ENCODE peak calls at places on chromosomes 12 and 14, in four cellular contexts. F is body of pancreas, U is fibroblast of lung, R is cardiac muscle cell. V is an unnamed sample.

GRCh38 chr12:104605685-104606084 is 148.9 kb downstream of the CHST11 start:
- DNase-seq in F (peak), U (peak), R (no peak), V (no peak)

GRCh38 chr12:11854011-11854499 is 204.6 kb downstream of the ETV6 start:
- DNase-seq in F (no peak), U (no peak), R (no peak), V (no peak)

GRCh38 chr12:88958153-88958552 is 377.9 kb upstream of the KITLG start:
- DNase-seq in F (no peak), U (no peak), R (no peak), V (no peak)

GRCh38 chr14:99186956-99187690 is 84.9 kb downstream of the BCL11B start:
- DNase-seq in F (no peak), U (no peak), R (no peak), V (no peak)

GRCh38 chr14:56002876-56003625 is 115.2 kb upstream of the PELI2 start:
- DNase-seq in F (no peak), U (no peak), R (no peak), V (no peak)

GRCh38 chr12:112061127-112061526 is 47.5 kb downstream of the NAA25 start:
- DNase-seq in F (no peak), U (no peak), R (no peak), V (peak)

GRCh38 chr14:44529026-44529425 is 21.9 kb upstream of the FSCB start:
- DNase-seq in F (no peak), U (peak), R (no peak), V (peak)

GRCh38 chr12:124923906-124924734 is 9.7 kb upstream of the UBC start:
- DNase-seq in F (no peak), U (peak), R (no peak), V (no peak)

GRCh38 chr14:54901380-54902142 is 1.1 kb downstream of the GCH1 start:
- DNase-seq in F (no peak), U (no peak), R (no peak), V (peak)

GRCh38 chr14:60648169-60648933 is 926 bp downstream of the SIX1 start:
- DNase-seq in F (no peak), U (no peak), R (no peak), V (peak)

GRCh38 chr14:99066378-99066777 is 205.6 kb downstream of the BCL11B start:
- DNase-seq in F (peak), U (no peak), R (no peak), V (no peak)

GRCh38 chr14:63438065-63438757 is 105.0 kb downstream of the PPP2R5E start:
- DNase-seq in F (peak), U (peak), R (no peak), V (peak)

GRCh38 chr12:19999793-20000138 is 368.6 kb upstream of the PDE3A start:
- DNase-seq in F (no peak), U (no peak), R (no peak), V (no peak)

GRCh38 chr12:131333621-131334440 is 377.1 kb upstream of the SFSWAP start:
- DNase-seq in F (no peak), U (no peak), R (no peak), V (no peak)

GRCh38 chr14:99568567-99569560 is 35.1 kb downstream of the CCDC85C start:
- DNase-seq in F (peak), U (peak), R (peak), V (no peak)

GRCh38 chr12:129773170-129773493 is 130.7 kb downstream of the TMEM132D start:
- DNase-seq in F (no peak), U (no peak), R (no peak), V (no peak)

GRCh38 chr12:32179011-32179395 is 72.4 kb downstream of the BICD1 start:
- DNase-seq in F (no peak), U (no peak), R (no peak), V (no peak)

GRCh38 chr12:121511931-121512330 is 68.9 kb downstream of the KDM2B start:
- DNase-seq in F (no peak), U (no peak), R (no peak), V (no peak)

GRCh38 chr12:6644903-6645302 is 2.3 kb downstream of the ACRBP start:
- DNase-seq in F (no peak), U (no peak), R (peak), V (no peak)

GRCh38 chr12:52063081-52063985 is 6.4 kb upstream of the ATG101 start:
- DNase-seq in F (peak), U (no peak), R (no peak), V (no peak)

GRCh38 chr14:23093526-23093925 is 1.4 kb downstream of the ACIN1 start:
- DNase-seq in F (no peak), U (no peak), R (no peak), V (no peak)

GRCh38 chr12:66861157-66861750 is 182.4 kb upstream of the GRIP1 start:
- DNase-seq in F (peak), U (peak), R (peak), V (peak)

GRCh38 chr12:104677441-104678089 is 220.8 kb downstream of the CHST11 start:
- DNase-seq in F (no peak), U (no peak), R (no peak), V (no peak)

GRCh38 chr12:52130695-52131094 is 51.2 kb downstream of the SMIM41 start:
- DNase-seq in F (no peak), U (no peak), R (no peak), V (no peak)

GRCh38 chr14:35121026-35121886 is 534 bp downstream of the PPP2R3C start:
- DNase-seq in F (peak), U (peak), R (no peak), V (peak)

GRCh38 chr12:26293612-26294011 is 98.2 kb downstream of the SSPN start:
- DNase-seq in F (no peak), U (peak), R (no peak), V (no peak)

GRCh38 chr14:23468704-23469126 is 788 bp upstream of the NGDN start:
- DNase-seq in F (no peak), U (no peak), R (no peak), V (no peak)

GRCh38 chr12:6764011-6764828 is 1.9 kb upstream of the PTMS start:
- DNase-seq in F (peak), U (peak), R (peak), V (peak)

GRCh38 chr12:27732281-27732680 is 21.6 kb downstream of the MRPS35 start:
- DNase-seq in F (no peak), U (no peak), R (peak), V (peak)

GRCh38 chr14:105292810-105293711 is 7.7 kb downstream of the BRF1 start:
- DNase-seq in F (no peak), U (no peak), R (no peak), V (no peak)

GRCh38 chr14:35365130-35366047 is 39.2 kb downstream of the NFKBIA start:
- DNase-seq in F (peak), U (peak), R (no peak), V (peak)

GRCh38 chr14:100078997-100079561 is 13.9 kb downstream of the EVL start:
- DNase-seq in F (no peak), U (peak), R (no peak), V (peak)

DNA sequence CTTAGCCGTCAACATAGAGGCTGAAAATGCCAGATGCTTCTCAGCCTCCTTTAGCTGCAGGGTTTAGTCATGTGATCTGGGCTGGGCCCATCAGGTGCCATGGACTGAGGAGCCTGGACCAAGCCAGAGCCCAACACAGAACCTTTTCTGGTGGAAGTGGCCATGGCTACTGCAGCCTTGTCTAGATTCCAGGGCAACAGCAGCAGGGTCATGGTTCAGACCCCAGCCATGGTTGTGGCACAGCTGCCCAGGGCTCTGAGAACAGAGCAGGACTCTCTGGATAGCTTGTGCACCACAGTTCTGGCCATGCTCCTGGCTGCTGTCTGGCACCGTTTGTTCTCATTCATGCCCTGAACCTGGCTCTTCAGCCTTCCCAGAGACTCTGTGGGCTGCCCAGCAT is 47.0 kb upstream of the PTGR2 start:
- DNase-seq in F (no peak), U (no peak), R (no peak), V (no peak)
- H3K27ac ChIP-seq in F (no peak), U (no peak), R (no peak), V (no peak)

DNA sequence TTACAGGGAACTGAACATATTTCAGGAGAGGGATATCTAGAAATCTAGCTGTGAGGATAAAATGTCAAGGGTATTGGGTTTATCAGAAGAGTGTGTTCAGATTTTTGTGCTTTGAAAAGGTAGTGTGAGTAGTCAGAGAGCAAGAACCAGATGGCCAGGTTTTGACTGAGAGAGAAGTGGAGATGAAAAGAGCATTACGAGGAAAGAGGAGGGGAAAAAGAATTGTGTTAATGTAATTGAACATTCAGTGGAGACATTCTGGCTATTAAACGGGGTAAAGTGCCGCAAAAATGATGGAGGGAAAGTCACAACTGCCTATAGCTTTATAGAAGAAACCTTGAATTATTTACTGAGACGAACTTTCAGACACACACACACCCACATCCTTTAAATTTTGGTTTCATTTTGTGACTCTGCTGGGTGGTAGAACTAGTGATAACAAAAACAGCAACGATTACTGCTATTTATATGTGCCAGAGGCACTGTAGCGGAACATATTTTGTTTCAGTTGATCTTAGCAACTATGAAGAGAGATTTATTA is 213.6 kb downstream of the ERC1 start:
- DNase-seq in F (no peak), U (peak), R (no peak), V (no peak)
- H3K27ac ChIP-seq in F (no peak), U (peak), R (peak), V (peak)

GRCh38 chr12:85550924-85551323 is 270.9 kb downstream of the ALX1 start:
- DNase-seq in F (no peak), U (no peak), R (no peak), V (no peak)
- H3K27ac ChIP-seq in F (no peak), U (no peak), R (no peak), V (no peak)

GRCh38 chr14:96795443-96795842 is 1.7 kb upstream of the VRK1 start:
- DNase-seq in F (no peak), U (no peak), R (no peak), V (no peak)

GRCh38 chr14:96796851-96797187 is 363 bp upstream of the VRK1 start:
- DNase-seq in F (no peak), U (no peak), R (no peak), V (no peak)

GRCh38 chr14:96799489-96800056 is 2.4 kb downstream of the VRK1 start:
- DNase-seq in F (no peak), U (no peak), R (no peak), V (no peak)

GRCh38 chr14:96797188-96797942 is at the start of gene VRK1:
- DNase-seq in F (peak), U (peak), R (peak), V (peak)

DNA sequence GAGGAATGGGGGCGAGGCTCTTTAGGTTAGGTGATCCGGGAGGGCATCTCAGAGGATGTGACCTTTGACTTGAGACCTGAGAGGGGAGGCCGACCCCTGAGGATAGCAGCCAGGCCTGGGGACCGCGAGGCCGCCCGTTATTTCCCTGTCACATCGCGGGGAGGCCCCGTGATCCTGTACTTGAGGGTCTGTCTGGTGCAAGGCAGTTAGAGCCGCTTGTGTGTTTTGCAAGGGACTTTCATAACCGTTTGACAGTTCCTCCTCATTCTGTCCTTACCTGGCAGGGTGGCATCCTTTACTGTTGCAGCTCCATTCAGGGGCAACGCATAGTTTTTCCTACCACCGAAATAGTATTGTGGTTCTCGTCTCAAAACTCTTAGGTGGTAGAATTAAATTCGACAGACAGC is 764 bp downstream of the VRK1 start:
- DNase-seq in F (no peak), U (no peak), R (no peak), V (no peak)
- H3K27ac ChIP-seq in F (no peak), U (peak), R (peak), V (peak)

GRCh38 chr14:77988096-77988870 is 181.9 kb upstream of the NRXN3 start:
- DNase-seq in F (no peak), U (peak), R (no peak), V (no peak)
- H3K27ac ChIP-seq in F (no peak), U (peak), R (no peak), V (no peak)

GRCh38 chr12:64894827-64895475 is 70.5 kb downstream of the TBC1D30 start:
- DNase-seq in F (no peak), U (peak), R (no peak), V (no peak)
- H3K27ac ChIP-seq in F (no peak), U (peak), R (no peak), V (peak)

GRCh38 chr12:93242154-93242958 is 135.4 kb upstream of the NUDT4 start:
- DNase-seq in F (no peak), U (no peak), R (no peak), V (no peak)

GRCh38 chr12:93245543-93245942 is 132.2 kb upstream of the NUDT4 start:
- DNase-seq in F (no peak), U (no peak), R (no peak), V (no peak)

GRCh38 chr12:93243689-93244513 is 133.8 kb upstream of the NUDT4 start:
- DNase-seq in F (peak), U (peak), R (peak), V (peak)

GRCh38 chr12:93243382-93243688 is 134.4 kb upstream of the NUDT4 start:
- DNase-seq in F (no peak), U (no peak), R (no peak), V (no peak)

DNA sequence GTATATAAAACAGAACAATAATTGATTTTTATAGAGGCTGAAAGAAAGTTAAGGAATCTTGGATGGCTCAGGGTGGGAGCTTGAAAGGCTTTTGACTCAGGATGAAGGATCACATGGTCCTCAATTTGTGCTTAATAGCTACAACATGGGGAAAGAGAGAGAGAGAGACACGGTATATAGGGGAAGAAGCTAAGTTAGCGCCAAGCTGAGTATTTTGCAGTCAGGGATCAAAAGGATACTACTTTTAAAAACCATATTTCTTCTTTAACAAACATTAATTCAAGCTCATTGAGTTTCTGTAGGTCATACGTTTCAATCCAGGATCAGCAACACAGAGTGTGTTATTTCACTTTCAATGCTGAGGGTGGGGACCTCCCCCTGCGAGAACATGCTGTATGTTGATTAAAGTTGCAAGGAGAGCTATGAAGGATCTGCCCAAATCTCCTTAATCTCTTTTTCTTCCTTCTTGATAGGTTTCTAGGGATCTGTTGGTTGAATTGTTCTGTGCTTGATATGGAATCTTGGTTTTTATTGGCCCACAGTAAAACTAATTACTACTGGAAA is 133.1 kb upstream of the NUDT4 start:
- DNase-seq in F (no peak), U (no peak), R (no peak), V (no peak)
- H3K27ac ChIP-seq in F (no peak), U (no peak), R (peak), V (peak)

DNA sequence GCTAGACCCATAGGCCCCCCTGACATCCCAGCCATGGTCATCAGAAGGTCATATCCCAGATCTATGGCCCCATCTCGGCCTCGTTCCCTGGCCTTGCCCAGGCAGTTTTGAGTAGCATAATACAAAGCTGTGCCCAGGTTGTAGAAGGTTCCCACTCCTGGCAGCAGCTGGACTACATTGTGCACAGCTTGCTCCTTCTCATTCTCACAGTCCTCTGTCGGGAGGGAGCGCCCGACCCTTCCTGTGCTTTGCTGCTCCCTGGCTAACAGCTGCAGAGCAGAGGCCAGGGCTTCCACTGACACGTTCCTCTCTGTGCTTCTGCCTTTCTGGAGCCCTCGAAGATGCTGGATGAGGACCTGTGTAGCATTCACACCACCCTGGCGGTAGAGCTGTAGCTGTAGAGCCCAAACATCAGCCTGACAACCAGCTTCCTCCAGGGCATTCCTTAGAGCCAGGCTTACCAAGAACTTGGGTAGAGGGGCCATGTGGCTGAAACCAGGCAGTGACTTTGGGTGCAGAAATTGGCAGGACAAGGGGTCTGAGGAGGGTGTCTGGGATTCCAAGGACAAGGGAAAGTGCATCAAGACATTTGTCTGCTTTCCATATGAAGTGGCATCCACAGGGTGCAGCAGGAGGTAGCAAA is 1.0 kb downstream of the APOF start:
- DNase-seq in F (no peak), U (no peak), R (no peak), V (no peak)
- H3K27ac ChIP-seq in F (no peak), U (no peak), R (no peak), V (no peak)

DNA sequence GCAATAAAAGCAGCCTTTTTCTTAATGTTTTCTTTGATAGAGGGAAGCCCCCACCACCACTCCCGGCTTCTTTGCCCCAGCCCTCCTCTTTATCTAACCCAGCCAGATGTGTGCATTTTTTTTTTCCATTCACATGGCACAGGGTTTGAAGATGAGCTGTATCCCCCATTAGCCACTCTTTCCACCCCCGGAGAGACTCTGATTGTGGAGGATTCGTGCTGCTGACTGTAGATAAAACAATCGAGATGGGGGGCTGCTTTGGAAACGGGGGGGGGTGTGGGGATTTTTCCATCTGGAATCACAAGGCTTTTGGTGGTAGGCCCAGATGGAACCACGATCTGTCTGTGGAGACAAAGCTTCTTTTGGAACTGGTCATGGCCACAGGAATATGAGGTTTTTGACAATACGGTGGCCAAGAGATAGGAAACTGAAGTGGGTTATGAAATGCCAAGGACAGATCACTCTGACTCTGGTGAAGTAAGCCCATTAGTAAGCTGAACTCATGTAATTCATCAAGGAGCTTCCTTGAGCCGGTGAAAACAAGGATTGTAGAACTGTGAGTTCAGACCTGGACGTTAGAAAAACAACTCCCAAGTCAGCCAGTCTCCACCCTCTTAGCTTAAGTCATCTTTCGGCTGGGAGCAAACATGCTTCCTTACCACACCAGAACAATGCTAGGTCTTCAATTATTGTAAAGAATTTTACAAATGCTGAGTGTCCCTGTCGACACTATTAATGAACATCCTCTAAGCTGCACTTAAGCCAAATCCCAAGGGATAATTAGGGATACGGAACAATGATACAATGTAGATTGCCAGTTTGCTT is 46.0 kb upstream of the VASH1 start:
- DNase-seq in F (no peak), U (no peak), R (no peak), V (no peak)
- H3K27ac ChIP-seq in F (no peak), U (no peak), R (no peak), V (no peak)

GRCh38 chr12:115103884-115104883 is 420.2 kb upstream of the TBX3 start:
- DNase-seq in F (peak), U (peak), R (peak), V (peak)

GRCh38 chr12:115109863-115110262 is 425.9 kb upstream of the TBX3 start:
- DNase-seq in F (no peak), U (no peak), R (no peak), V (no peak)

GRCh38 chr12:115102450-115102849 is 418.5 kb upstream of the TBX3 start:
- DNase-seq in F (no peak), U (no peak), R (no peak), V (no peak)

GRCh38 chr12:115114140-115114539 is 430.2 kb upstream of the TBX3 start:
- DNase-seq in F (no peak), U (no peak), R (no peak), V (no peak)

GRCh38 chr12:115108129-115109100 is 424.4 kb upstream of the TBX3 start:
- DNase-seq in F (no peak), U (no peak), R (no peak), V (no peak)
- H3K27ac ChIP-seq in F (no peak), U (no peak), R (no peak), V (no peak)

V was measured in hepatocyte.